ENCODE peak calls at places on chromosomes 16 and 17, in eight cellular contexts. B, K, E, W, Q, F, T and R are unnamed samples.
A peak's percentile ranks its signal among the peaks of the same experiment; 100 is the strongest.

GRCh38 chr16:84341533-84342295 is 26.6 kb upstream of the ATP2C2 start:
- DNase-seq in B (no peak), K (no peak), E (no peak), W (no peak), Q (no peak), F (no peak), T (no peak), R (no peak)

GRCh38 chr16:12611916-12612597 is 191.6 kb downstream of the CPPED1 start:
- DNase-seq in B (no peak), K (no peak), E (no peak), W (no peak), Q (no peak), F (no peak), T (no peak), R (no peak)

GRCh38 chr17:628089-628488 is 86.5 kb downstream of the VPS53 start:
- DNase-seq in B (no peak), K (no peak), E (no peak), W (no peak), Q (no peak), F (no peak), T (no peak), R (no peak)

GRCh38 chr17:58325289-58325726 is 3.3 kb downstream of the TSPOAP1 start:
- DNase-seq in B (no peak), K (peak; percentile 39), E (no peak), W (peak; percentile 68), Q (no peak), F (peak; percentile 90), T (peak; percentile 46), R (no peak)

GRCh38 chr17:65504141-65504540 is 57.3 kb downstream of the AXIN2 start:
- DNase-seq in B (no peak), K (no peak), E (no peak), W (no peak), Q (no peak), F (no peak), T (no peak), R (no peak)

GRCh38 chr17:48544356-48545021 is 420 bp downstream of the HOXB2 start:
- DNase-seq in B (no peak), K (no peak), E (no peak), W (peak; percentile 72), Q (no peak), F (peak; percentile 77), T (peak; percentile 72), R (peak; percentile 89)

GRCh38 chr17:81398170-81398854 is 3.1 kb downstream of the BAHCC1 start:
- DNase-seq in B (no peak), K (no peak), E (no peak), W (peak; percentile 75), Q (peak; percentile 47), F (peak; percentile 68), T (peak; percentile 76), R (no peak)

GRCh38 chr17:74354123-74354522 is 7.5 kb downstream of the BTBD17 start:
- DNase-seq in B (peak; percentile 74), K (peak; percentile 58), E (peak; percentile 31), W (peak; percentile 92), Q (peak; percentile 44), F (peak; percentile 91), T (peak; percentile 75), R (peak; percentile 27)

GRCh38 chr17:80615311-80615710 is 70.7 kb downstream of the RPTOR start:
- DNase-seq in B (no peak), K (no peak), E (no peak), W (no peak), Q (no peak), F (no peak), T (no peak), R (no peak)

GRCh38 chr16:10256855-10257641 is 74.8 kb upstream of the GRIN2A start:
- DNase-seq in B (no peak), K (peak; percentile 67), E (peak; percentile 38), W (peak; percentile 72), Q (peak; percentile 8), F (peak; percentile 80), T (peak; percentile 77), R (peak; percentile 51)

GRCh38 chr17:29574732-29575510 is 6.4 kb downstream of the TP53I13 start:
- DNase-seq in B (no peak), K (no peak), E (no peak), W (no peak), Q (no peak), F (no peak), T (peak; percentile 91), R (no peak)

GRCh38 chr16:88796278-88796677 is 7.3 kb upstream of the CDT1 start:
- DNase-seq in B (no peak), K (no peak), E (no peak), W (no peak), Q (no peak), F (no peak), T (no peak), R (no peak)

GRCh38 chr17:38587956-38588771 is 17.6 kb downstream of the SRCIN1 start:
- DNase-seq in B (no peak), K (peak; percentile 34), E (no peak), W (peak; percentile 38), Q (no peak), F (no peak), T (no peak), R (no peak)

GRCh38 chr17:4938670-4939553 is 934 bp downstream of the SLC25A11 start:
- DNase-seq in B (no peak), K (peak; percentile 56), E (peak; percentile 49), W (no peak), Q (no peak), F (no peak), T (no peak), R (no peak)

DNA sequence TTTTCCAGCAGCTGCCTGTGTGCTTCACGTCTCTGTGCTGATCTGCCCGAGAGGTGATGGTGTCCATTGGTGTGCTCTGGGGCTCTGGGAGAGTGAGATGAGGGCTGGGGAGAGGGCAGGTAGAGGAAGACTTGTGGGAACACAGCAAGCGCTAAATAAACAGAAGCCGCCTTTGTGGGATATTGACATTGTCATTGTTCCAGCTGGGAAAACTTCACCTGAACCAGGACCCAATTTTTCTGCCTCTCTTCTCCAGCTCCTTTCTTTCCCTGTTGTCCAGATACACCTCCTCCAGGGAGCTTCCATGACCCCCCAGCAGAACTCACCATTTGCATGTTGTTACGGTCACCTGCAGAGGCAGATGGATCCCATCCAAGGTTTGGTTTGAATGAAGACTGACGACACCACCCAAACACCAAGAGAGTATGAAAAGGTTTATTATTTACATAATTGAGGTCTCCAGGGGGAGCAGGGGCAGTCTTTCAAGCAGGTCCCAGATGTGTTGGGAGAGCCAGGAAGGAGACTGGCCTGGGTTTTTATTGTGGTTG is 3.6 kb upstream of the ITGA3 start:
- DNase-seq in B (no peak), K (no peak), E (no peak), W (no peak), Q (peak; percentile 74), F (no peak), T (no peak), R (no peak)
- TF ChIP-seq EZH2phosphoT487 in B (no peak), K (no peak), E (no peak), W (no peak), Q (no peak), F (no peak), T (no peak), R (no peak)

GRCh38 chr17:57207396-57207795 is 48.9 kb upstream of the MSI2 start:
- DNase-seq in B (no peak), K (no peak), E (no peak), W (no peak), Q (no peak), F (no peak), T (no peak), R (no peak)
- TF ChIP-seq EZH2phosphoT487 in B (no peak), K (no peak), E (no peak), W (no peak), Q (no peak), F (no peak), T (no peak), R (no peak)

GRCh38 chr17:72158895-72159885 is 38.4 kb downstream of the SOX9 start:
- DNase-seq in B (no peak), K (no peak), E (no peak), W (no peak), Q (no peak), F (no peak), T (no peak), R (no peak)
- TF ChIP-seq EZH2phosphoT487 in B (no peak), K (no peak), E (no peak), W (no peak), Q (no peak), F (no peak), T (no peak), R (no peak)

DNA sequence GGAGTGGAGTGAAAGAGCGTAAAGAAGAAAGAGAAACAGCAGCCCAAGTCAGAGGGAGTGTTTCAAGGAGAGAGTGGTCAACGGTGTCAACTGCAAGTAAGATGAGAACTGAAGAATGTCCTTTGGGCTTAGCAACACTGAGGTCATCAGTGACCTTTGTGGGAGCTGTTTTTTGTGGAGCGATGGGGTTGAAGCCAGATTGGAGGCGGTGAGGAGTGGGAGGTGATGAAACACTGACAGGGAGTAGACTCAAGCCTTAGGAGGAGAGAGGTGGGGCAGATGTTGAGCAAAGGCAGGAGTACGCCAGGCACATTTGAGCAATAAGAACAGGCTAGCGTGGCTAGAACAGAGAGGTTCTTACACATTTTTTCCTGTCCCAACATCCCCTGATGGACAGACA is 103.7 kb upstream of the GNAO1 start:
- DNase-seq in B (no peak), K (no peak), E (no peak), W (no peak), Q (no peak), F (no peak), T (no peak), R (no peak)
- TF ChIP-seq EZH2phosphoT487 in B (no peak), K (no peak), E (no peak), W (no peak), Q (no peak), F (no peak), T (no peak), R (no peak)